ENCODE peak calls at places on chromosomes 7 and 10, in six cellular contexts. U is GM13977, H is NCI-H446, O is brain microvascular endothelial cell, S is activated T-cell treated with anti-CD3 and anti-CD28 coated beads for 1 hour, T is IMR-90. J is an unnamed sample.

GRCh38 chr10:44858988-44859387 is 52.1 kb upstream of the TMEM72 start:
- DNase-seq in S (no peak), U (no peak), T (peak), O (no peak), H (no peak), J (no peak)

GRCh38 chr7:44989132-44989531 is 10.3 kb upstream of the MYO1G start:
- DNase-seq in H (no peak), U (no peak), S (no peak), O (no peak), T (no peak), J (no peak)

GRCh38 chr7:18993933-18994668 is 123.3 kb downstream of the TWIST1 start:
- DNase-seq in U (no peak), H (no peak), S (no peak), T (peak), O (peak), J (no peak)

GRCh38 chr7:99543081-99543671 is 8.7 kb downstream of the FAM200A start:
- DNase-seq in H (no peak), U (no peak), T (no peak), O (no peak), S (no peak), J (no peak)

GRCh38 chr7:69367785-69368184 is 230.5 kb upstream of the AUTS2 start:
- DNase-seq in S (no peak), T (no peak), U (no peak), H (no peak), O (no peak), J (no peak)

GRCh38 chr7:151456276-151456675 is 16.3 kb upstream of the CRYGN start:
- DNase-seq in H (no peak), O (no peak), T (no peak), S (no peak), U (no peak), J (no peak)

GRCh38 chr10:22723783-22724182 is 9.4 kb upstream of the PIP4K2A start:
- DNase-seq in S (no peak), H (no peak), O (no peak), T (no peak), U (peak), J (no peak)

GRCh38 chr10:109450702-109451101 is 472.6 kb downstream of the XPNPEP1 start:
- DNase-seq in H (no peak), U (no peak), O (no peak), S (no peak), T (no peak), J (no peak)

GRCh38 chr7:69858471-69858870 is 260.2 kb downstream of the AUTS2 start:
- DNase-seq in H (no peak), O (no peak), U (no peak), T (no peak), S (no peak), J (no peak)

GRCh38 chr7:120950026-120950538 is 495 bp upstream of the ING3 start:
- DNase-seq in S (no peak), U (no peak), O (no peak), T (no peak), H (no peak), J (no peak)

GRCh38 chr7:44629825-44630580 is 23.6 kb downstream of the OGDH start:
- DNase-seq in H (no peak), S (no peak), U (peak), O (no peak), T (no peak), J (no peak)

GRCh38 chr10:71963351-71963755 is 842 bp upstream of the CHST3 start:
- DNase-seq in U (no peak), T (no peak), H (no peak), S (no peak), O (no peak), J (no peak)

GRCh38 chr7:19665399-19666008 is 43.3 kb downstream of the POLR1F start:
- DNase-seq in T (peak), H (peak), U (peak), S (no peak), O (no peak), J (no peak)

GRCh38 chr10:102546606-102547310 is 43.0 kb downstream of the SUFU start:
- DNase-seq in U (no peak), S (no peak), T (peak), O (peak), H (no peak), J (no peak)